ENCODE peak calls at places on chromosomes 13 and 19, in five cellular contexts. F is mesendoderm, O is PC-3, S is neural progenitor cell, H is neuronal stem cell. L is an unnamed sample. For H3K4me1, the result is how much of the 10 kb centered on the place peaks cover.

GRCh38 chr13:22789916-22790315 is 390.9 kb upstream of the SGCG start:
- DNase-seq in O (no peak), H (no peak), F (peak), S (no peak), L (no peak)

GRCh38 chr13:102935896-102936321 is 90.1 kb downstream of the ERCC5 start:
- DNase-seq in F (no peak), H (no peak), O (no peak), S (peak), L (no peak)

GRCh38 chr13:78022164-78022877 is 103.7 kb upstream of the EDNRB start:
- DNase-seq in H (no peak), F (peak), O (peak), S (no peak), L (no peak)

GRCh38 chr13:75251188-75251587 is 230.8 kb downstream of the TBC1D4 start:
- DNase-seq in H (no peak), O (no peak), S (no peak), F (no peak), L (no peak)

GRCh38 chr19:50794074-50794777 is 4.0 kb downstream of the ACP4 start:
- DNase-seq in S (no peak), F (no peak), H (no peak), O (peak), L (no peak)

GRCh38 chr19:36488118-36488815 is 1.1 kb downstream of the ZNF566 start:
- DNase-seq in F (no peak), H (no peak), S (no peak), O (no peak), L (no peak)

GRCh38 chr19:11587302-11587972 is 9.8 kb upstream of the ZNF627 start:
- DNase-seq in O (peak), S (peak), F (peak), H (peak), L (peak)

GRCh38 chr19:9914001-9914314 is 22.4 kb downstream of the OLFM2 start:
- DNase-seq in F (no peak), H (no peak), S (peak), O (peak), L (no peak)

GRCh38 chr19:21765151-21765550 is 2.2 kb downstream of the ZNF100 start:
- DNase-seq in O (no peak), F (peak), H (no peak), S (no peak), L (no peak)

GRCh38 chr13:98890186-98890585 is 87.7 kb downstream of the DOCK9 start:
- DNase-seq in S (no peak), F (no peak), O (peak), H (no peak), L (no peak)

GRCh38 chr13:76470991-76471390 is 415.2 kb downstream of the KCTD12 start:
- DNase-seq in H (no peak), O (no peak), S (no peak), F (peak), L (no peak)

GRCh38 chr13:101267656-101268055 is 148.7 kb downstream of the NALCN start:
- DNase-seq in S (no peak), O (peak), F (no peak), H (no peak), L (no peak)

GRCh38 chr13:110262494-110262893 is 44.5 kb downstream of the COL4A1 start:
- DNase-seq in O (no peak), S (peak), H (no peak), F (no peak), L (no peak)

GRCh38 chr19:7506385-7507328 is 9.2 kb upstream of the ZNF358 start:
- DNase-seq in S (peak), H (peak), F (peak), O (peak), L (peak)

DNA sequence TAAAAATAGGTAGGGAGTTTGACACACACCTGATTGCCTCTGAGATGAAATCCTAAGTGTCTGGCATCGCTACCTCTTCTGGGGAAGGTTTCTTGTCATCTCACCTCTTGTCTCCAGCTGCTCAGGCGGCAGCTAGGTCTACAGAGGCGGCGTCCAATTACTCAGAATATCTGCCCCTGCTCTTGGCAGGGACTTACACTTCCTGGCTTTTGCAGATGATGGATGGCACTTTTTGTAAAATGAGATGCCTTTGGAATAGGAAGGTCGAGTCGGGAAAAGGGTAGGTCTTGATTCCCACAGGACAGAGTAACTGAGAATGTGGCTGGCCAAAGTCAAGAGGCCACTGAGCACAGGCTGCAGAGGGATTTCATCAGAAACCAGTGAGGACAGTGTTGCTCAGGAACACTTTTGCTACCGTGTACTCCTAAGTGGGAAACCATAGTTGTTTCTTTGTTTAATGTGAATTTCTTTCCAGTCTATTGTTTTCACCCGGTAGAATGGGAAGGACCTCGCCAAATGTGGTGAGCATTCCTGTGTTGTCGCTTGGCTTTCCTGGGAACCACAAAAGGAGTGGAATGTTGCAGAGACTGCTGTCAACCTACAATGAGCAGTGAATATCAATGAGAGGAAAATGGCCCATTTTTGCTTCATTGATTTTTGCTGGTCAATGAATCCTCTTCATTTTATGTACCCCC is 383.7 kb downstream of the HS6ST3 start:
- DNase-seq in S (peak), H (peak), F (peak), O (no peak), L (no peak)
- H3K4me1 ChIP-seq in S (under half), H (under half), F (under half), O (under half), L (under half)

GRCh38 chr13:34349091-34349722 is 531.3 kb downstream of the RFC3 start:
- DNase-seq in H (no peak), S (no peak), O (peak), F (no peak), L (peak)
- H3K9ac ChIP-seq in H (no peak), S (no peak), O (peak), F (no peak), L (peak)

GRCh38 chr13:45331981-45332830 is 8.8 kb downstream of the TPT1 start:
- DNase-seq in F (no peak), S (no peak), H (no peak), O (peak), L (peak)
- H3K4me1 ChIP-seq in F (under half), S (under half), H (under half), O (half or more), L (half or more)

GRCh38 chr13:50511877-50512332 is 331.6 kb downstream of the DLEU7 start:
- DNase-seq in S (no peak), F (no peak), O (no peak), H (no peak), L (no peak)
- H3K9ac ChIP-seq in S (no peak), F (no peak), O (no peak), H (no peak), L (peak)

DNA sequence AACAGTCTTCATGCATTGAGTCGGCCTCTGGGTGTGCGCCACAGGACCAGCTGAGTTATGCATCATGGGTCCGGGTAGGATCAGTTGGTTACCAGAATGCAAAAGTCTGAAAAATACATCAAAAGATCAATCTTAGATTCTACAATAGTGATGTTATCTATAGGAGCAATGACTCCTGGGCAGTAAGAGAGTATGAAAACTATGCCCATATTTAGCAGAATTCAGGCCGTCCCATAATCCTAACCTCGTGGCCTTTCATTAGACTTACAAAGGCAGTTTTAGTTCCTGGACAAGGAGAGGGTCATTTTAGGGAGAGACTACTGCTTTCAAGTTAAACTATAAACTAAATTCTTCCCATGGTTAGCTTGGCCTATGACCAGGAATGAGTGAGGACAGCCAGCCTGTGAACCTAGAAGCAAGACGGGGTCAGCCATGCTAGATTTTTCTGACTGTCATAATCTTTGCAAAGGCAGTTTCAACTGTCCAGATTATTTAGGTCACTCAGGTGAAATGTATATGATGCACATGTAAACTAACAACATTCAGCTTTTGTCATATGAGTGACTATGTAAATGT is 11.8 kb upstream of the CDADC1 start:
- DNase-seq in O (no peak), F (no peak), S (no peak), H (no peak), L (no peak)
- H3K4me1 ChIP-seq in O (under half), F (under half), S (under half), H (under half), L (under half)